ENCODE peak calls at places on chromosomes 2 and 18, in eight cellular contexts. Z is AG09309, O is progenitor cell of endocrine pancreas, S is fibroblast of lung, G is sigmoid colon, U is fibroblast of mammary gland, J is PC-3, I is psoas muscle. Q is an unnamed sample.

GRCh38 chr2:238638100-238638981 is 209.5 kb upstream of the TWIST2 start:
- DNase-seq in U (no peak), I (no peak), S (no peak), Z (no peak), O (no peak), G (no peak), J (no peak), Q (no peak)

GRCh38 chr18:55559735-55560134 is 28.3 kb downstream of the TCF4 start:
- DNase-seq in U (no peak), G (no peak), S (no peak), J (no peak), I (no peak), Z (no peak), O (no peak), Q (no peak)

GRCh38 chr2:38045811-38046210 is 30.1 kb downstream of the CYP1B1 start:
- DNase-seq in I (no peak), O (no peak), Z (no peak), S (no peak), U (no peak), J (no peak), G (no peak), Q (no peak)

GRCh38 chr18:59402432-59403090 is 43.5 kb upstream of the LMAN1 start:
- DNase-seq in J (peak; percentile 93), G (peak; percentile 77), Z (peak; percentile 27), I (peak; percentile 83), S (peak; percentile 69), O (peak; percentile 79), U (peak; percentile 67), Q (peak; percentile 83)

GRCh38 chr18:65983750-65984149 is 232.9 kb downstream of the CDH7 start:
- DNase-seq in G (no peak), O (no peak), S (no peak), J (peak; percentile 30), Z (no peak), I (no peak), U (no peak), Q (no peak)

GRCh38 chr2:100818606-100819364 is 1.2 kb upstream of the NPAS2 start:
- DNase-seq in Z (no peak), O (peak; percentile 43), I (peak; percentile 82), J (peak; percentile 79), G (peak; percentile 85), U (peak; percentile 73), S (peak; percentile 91), Q (peak; percentile 60)

GRCh38 chr2:3628800-3629199 is 29.2 kb upstream of the ALLC start:
- DNase-seq in O (no peak), Z (no peak), I (peak; percentile 40), G (peak; percentile 65), U (no peak), J (no peak), S (no peak), Q (peak; percentile 43)

GRCh38 chr2:9318461-9319337 is 104.6 kb downstream of the ITGB1BP1 start:
- DNase-seq in U (no peak), J (no peak), Z (no peak), I (peak; percentile 67), S (peak; percentile 51), G (peak; percentile 82), O (no peak), Q (no peak)

GRCh38 chr18:31538837-31539236 is 40.9 kb downstream of the DSG2 start:
- DNase-seq in U (no peak), S (no peak), J (no peak), G (no peak), Z (no peak), O (no peak), I (no peak), Q (no peak)

GRCh38 chr2:18740428-18740827 is 151.1 kb upstream of the NT5C1B start:
- DNase-seq in I (no peak), G (no peak), J (no peak), Z (no peak), U (peak; percentile 46), S (peak; percentile 91), O (no peak), Q (no peak)

GRCh38 chr2:66528974-66529724 is 94.2 kb downstream of the MEIS1 start:
- DNase-seq in I (no peak), J (no peak), O (no peak), U (no peak), Z (no peak), S (no peak), G (no peak), Q (no peak)

GRCh38 chr2:190717306-190717705 is 68.4 kb downstream of the NAB1 start:
- DNase-seq in Z (no peak), G (no peak), J (no peak), I (no peak), S (no peak), U (no peak), O (no peak), Q (no peak)

GRCh38 chr2:190717764-190718651 is 69.1 kb downstream of the NAB1 start:
- DNase-seq in Z (no peak), I (no peak), S (no peak), G (no peak), U (no peak), J (peak; percentile 40), O (no peak), Q (no peak)

GRCh38 chr2:190720691-190721090 is 71.8 kb downstream of the NAB1 start:
- DNase-seq in Z (no peak), O (no peak), U (no peak), J (no peak), S (no peak), I (no peak), G (no peak), Q (no peak)

GRCh38 chr2:190720276-190720675 is 71.4 kb downstream of the NAB1 start:
- DNase-seq in U (no peak), S (no peak), O (no peak), G (no peak), J (no peak), Z (no peak), I (no peak), Q (no peak)

DNA sequence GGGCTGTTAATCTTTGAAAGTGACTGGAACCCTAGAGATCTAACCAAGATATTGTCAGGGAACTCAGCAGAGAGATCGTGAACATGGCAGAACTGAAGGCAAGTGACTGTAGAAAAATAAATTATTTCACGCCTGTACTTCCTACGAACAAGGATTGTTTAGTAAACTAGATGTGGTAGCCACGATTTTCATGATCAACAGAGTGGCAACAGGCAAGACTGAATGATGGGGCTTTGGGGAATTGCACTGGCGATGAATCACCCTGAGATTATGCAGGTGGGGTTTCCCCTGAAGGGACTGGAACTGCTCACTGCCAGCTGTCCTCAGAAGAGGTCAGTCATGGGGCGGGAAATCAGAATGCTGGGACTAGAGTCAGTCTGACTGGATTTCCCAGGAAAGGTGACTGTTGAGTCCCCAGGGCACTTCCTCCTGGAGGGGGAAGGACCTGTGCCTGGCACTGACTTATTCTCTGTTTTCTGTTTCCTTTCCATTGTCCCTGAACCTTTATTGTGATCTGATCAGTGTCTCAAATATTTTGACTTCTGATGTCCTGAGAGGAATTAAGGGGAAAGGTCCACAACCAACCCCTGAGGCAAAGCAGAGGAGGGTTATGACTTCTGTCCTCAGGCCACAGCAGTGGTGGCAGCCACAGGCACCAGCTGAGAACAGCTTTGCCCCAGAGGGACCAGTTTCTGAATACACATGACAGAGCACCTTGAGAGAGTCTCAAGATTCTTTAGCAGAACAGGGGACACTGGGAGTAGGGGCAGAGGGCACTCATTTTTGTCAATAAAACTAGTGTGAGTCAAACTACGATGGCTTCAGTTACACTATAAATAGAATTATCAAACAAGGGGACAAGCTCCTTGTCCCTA is 70.0 kb downstream of the NAB1 start:
- DNase-seq in O (no peak), G (no peak), S (no peak), U (peak; percentile 89), J (peak; percentile 97), Z (peak; percentile 3), I (peak; percentile 59), Q (no peak)
- TF ChIP-seq CTCF in O (no peak), G (no peak), S (no peak), U (no peak), J (no peak), Z (no peak), I (no peak), Q (no peak)

GRCh38 chr2:126482582-126483464 is 173.1 kb upstream of the GYPC start:
- DNase-seq in I (no peak), O (no peak), U (no peak), G (no peak), Z (no peak), S (no peak), J (peak; percentile 10), Q (no peak)
- TF ChIP-seq CTCF in I (no peak), O (peak; percentile 37), U (no peak), G (no peak), Z (no peak), S (no peak), J (no peak), Q (no peak)

GRCh38 chr2:111029135-111029927 is 91.4 kb upstream of the BCL2L11 start:
- DNase-seq in S (peak; percentile 5), O (no peak), G (no peak), U (no peak), J (peak; percentile 60), Z (no peak), I (no peak), Q (no peak)

GRCh38 chr2:111031546-111032484 is 88.9 kb upstream of the BCL2L11 start:
- DNase-seq in G (no peak), I (no peak), S (no peak), J (peak; percentile 14), O (no peak), Z (no peak), U (peak; percentile 2), Q (no peak)

GRCh38 chr2:111025288-111025687 is 95.4 kb upstream of the BCL2L11 start:
- DNase-seq in S (no peak), Z (no peak), U (no peak), O (no peak), G (no peak), I (no peak), J (no peak), Q (no peak)

GRCh38 chr2:111030271-111030891 is 90.3 kb upstream of the BCL2L11 start:
- DNase-seq in J (no peak), Z (no peak), S (no peak), G (no peak), U (no peak), I (no peak), O (no peak), Q (no peak)

DNA sequence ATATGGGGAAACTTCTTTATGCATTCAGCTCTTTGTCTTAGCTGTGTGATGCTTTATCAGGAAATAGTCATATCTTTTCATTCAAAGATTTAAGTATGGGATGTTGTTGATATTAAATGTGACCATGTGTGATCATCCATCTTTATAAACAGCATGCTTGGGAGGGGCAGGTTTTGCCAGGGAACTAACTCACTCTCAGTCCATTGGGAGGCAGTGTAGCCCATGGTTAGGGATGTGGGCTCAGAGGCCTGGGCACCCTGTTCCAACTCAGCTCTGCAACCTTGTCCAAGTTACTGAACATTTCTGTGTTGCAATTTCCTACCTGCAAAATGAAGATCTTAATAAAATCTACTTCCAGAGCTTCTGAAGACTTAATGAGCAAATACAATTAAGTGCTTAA is 92.0 kb upstream of the BCL2L11 start:
- DNase-seq in U (peak; percentile 14), I (no peak), Z (no peak), J (peak; percentile 45), O (no peak), G (no peak), S (peak; percentile 11), Q (no peak)
- TF ChIP-seq CTCF in U (peak; percentile 22), I (no peak), Z (no peak), J (peak; percentile 78), O (no peak), G (no peak), S (peak; percentile 25), Q (no peak)

DNA sequence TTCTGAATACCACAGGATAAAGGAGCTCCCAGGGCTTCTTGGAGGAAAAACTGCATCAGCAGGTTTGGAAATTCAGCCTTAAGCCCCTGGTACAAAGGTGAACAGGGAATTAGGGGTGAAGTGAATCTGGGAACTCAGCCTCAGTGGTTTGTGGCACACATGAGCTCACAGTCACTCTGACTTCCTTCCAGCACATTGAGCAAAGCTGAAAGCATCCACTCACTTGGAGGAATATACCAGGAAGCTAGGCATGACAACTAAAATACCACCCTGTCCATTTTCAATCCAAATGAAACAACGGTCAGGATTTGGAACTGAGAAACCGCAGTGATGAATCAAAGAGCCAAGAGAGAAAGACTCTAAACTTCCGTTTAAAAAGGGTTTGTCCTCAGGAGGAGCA is 216.1 kb downstream of the ICOS start:
- DNase-seq in S (no peak), Z (no peak), I (no peak), O (no peak), G (no peak), J (no peak), U (no peak), Q (no peak)
- TF ChIP-seq CTCF in S (no peak), Z (no peak), I (no peak), O (no peak), G (no peak), J (no peak), U (no peak), Q (no peak)

Q was measured in endothelial cell.